ENCODE peak calls at places on chromosomes 1 and 21, in four cellular contexts. One of them, this sample, is unnamed.

GRCh38 chr1:34009340-34009975 is 145.6 kb downstream of the HMGB4 start:
- DNase-seq in left ventricle myocardium inferior: no peak
- DNase-seq in CD14-positive monocyte: no peak
- DNase-seq in heart right ventricle: no peak
- DNase-seq in this sample: no peak

GRCh38 chr1:232868793-232869491 is 63.7 kb downstream of the MAP10 start:
- DNase-seq in CD14-positive monocyte: no peak
- DNase-seq in heart right ventricle: no peak
- DNase-seq in left ventricle myocardium inferior: no peak
- DNase-seq in this sample: peak

GRCh38 chr21:43305811-43306311 is 121.1 kb downstream of the SIK1 start:
- DNase-seq in heart right ventricle: no peak
- DNase-seq in CD14-positive monocyte: no peak
- DNase-seq in left ventricle myocardium inferior: peak
- DNase-seq in this sample: no peak

GRCh38 chr21:36747815-36748381 is 49.0 kb downstream of the SIM2 start:
- DNase-seq in left ventricle myocardium inferior: peak
- DNase-seq in CD14-positive monocyte: no peak
- DNase-seq in heart right ventricle: peak
- DNase-seq in this sample: peak

GRCh38 chr1:8147922-8148321 is 121.8 kb upstream of the ERRFI1 start:
- DNase-seq in heart right ventricle: no peak
- DNase-seq in left ventricle myocardium inferior: no peak
- DNase-seq in CD14-positive monocyte: no peak
- DNase-seq in this sample: no peak

GRCh38 chr21:36175771-36176565 is 19.3 kb downstream of the DOP1B start:
- DNase-seq in left ventricle myocardium inferior: no peak
- DNase-seq in CD14-positive monocyte: no peak
- DNase-seq in heart right ventricle: no peak
- DNase-seq in this sample: no peak

GRCh38 chr21:10273196-10273595 is 248.2 kb upstream of the TPTE start:
- DNase-seq in CD14-positive monocyte: no peak
- DNase-seq in left ventricle myocardium inferior: no peak
- DNase-seq in heart right ventricle: no peak
- DNase-seq in this sample: no peak

GRCh38 chr1:20426923-20427322 is 59.1 kb downstream of the CAMK2N1 start:
- DNase-seq in heart right ventricle: no peak
- DNase-seq in left ventricle myocardium inferior: no peak
- DNase-seq in CD14-positive monocyte: no peak
- DNase-seq in this sample: peak

GRCh38 chr1:242524571-242525359 is at the start of gene PLD5:
- DNase-seq in left ventricle myocardium inferior: no peak
- DNase-seq in heart right ventricle: no peak
- DNase-seq in CD14-positive monocyte: no peak
- DNase-seq in this sample: no peak

GRCh38 chr1:38991638-38992449 is 768 bp downstream of the AKIRIN1 start:
- DNase-seq in heart right ventricle: peak
- DNase-seq in CD14-positive monocyte: peak
- DNase-seq in left ventricle myocardium inferior: peak
- DNase-seq in this sample: peak

GRCh38 chr1:204711947-204712701 is 26.6 kb upstream of the LRRN2 start:
- DNase-seq in heart right ventricle: peak
- DNase-seq in CD14-positive monocyte: no peak
- DNase-seq in left ventricle myocardium inferior: peak
- DNase-seq in this sample: no peak

GRCh38 chr21:39315603-39316002 is 2.2 kb upstream of the BRWD1 start:
- DNase-seq in heart right ventricle: no peak
- DNase-seq in CD14-positive monocyte: no peak
- DNase-seq in left ventricle myocardium inferior: no peak
- DNase-seq in this sample: no peak

GRCh38 chr1:108703939-108704338 is 8.8 kb upstream of the FNDC7 start:
- DNase-seq in heart right ventricle: no peak
- DNase-seq in CD14-positive monocyte: no peak
- DNase-seq in left ventricle myocardium inferior: no peak
- DNase-seq in this sample: no peak

GRCh38 chr21:35011681-35012080 is 37.4 kb downstream of the RUNX1 start:
- DNase-seq in heart right ventricle: no peak
- DNase-seq in left ventricle myocardium inferior: no peak
- DNase-seq in CD14-positive monocyte: no peak
- DNase-seq in this sample: peak

GRCh38 chr1:231236131-231236571 is 4.9 kb upstream of the GNPAT start:
- DNase-seq in CD14-positive monocyte: no peak
- DNase-seq in left ventricle myocardium inferior: no peak
- DNase-seq in heart right ventricle: no peak
- DNase-seq in this sample: no peak

GRCh38 chr1:164765993-164766720 is 207.2 kb downstream of the PBX1 start:
- DNase-seq in CD14-positive monocyte: no peak
- DNase-seq in left ventricle myocardium inferior: no peak
- DNase-seq in heart right ventricle: no peak
- DNase-seq in this sample: no peak

GRCh38 chr1:203926025-203926540 is 64.7 kb downstream of the SNRPE start:
- DNase-seq in left ventricle myocardium inferior: no peak
- DNase-seq in heart right ventricle: no peak
- DNase-seq in CD14-positive monocyte: no peak
- DNase-seq in this sample: peak

GRCh38 chr1:111880866-111881837 is 108.3 kb downstream of the KCND3 start:
- DNase-seq in left ventricle myocardium inferior: peak
- DNase-seq in heart right ventricle: peak
- DNase-seq in CD14-positive monocyte: no peak
- DNase-seq in this sample: no peak

GRCh38 chr21:45972716-45973474 is 8.7 kb upstream of the COL6A1 start:
- DNase-seq in heart right ventricle: peak
- DNase-seq in left ventricle myocardium inferior: peak
- DNase-seq in CD14-positive monocyte: no peak
- DNase-seq in this sample: no peak

GRCh38 chr1:209430821-209431259 is 152.7 kb upstream of the CAMK1G start:
- DNase-seq in left ventricle myocardium inferior: no peak
- DNase-seq in heart right ventricle: no peak
- DNase-seq in CD14-positive monocyte: no peak
- DNase-seq in this sample: no peak

GRCh38 chr1:2360588-2361364 is 30.6 kb downstream of the MORN1 start:
- DNase-seq in left ventricle myocardium inferior: peak
- DNase-seq in CD14-positive monocyte: peak
- DNase-seq in heart right ventricle: no peak
- DNase-seq in this sample: no peak

GRCh38 chr1:106536741-106537140 is 519.7 kb upstream of the PRMT6 start:
- DNase-seq in left ventricle myocardium inferior: no peak
- DNase-seq in CD14-positive monocyte: no peak
- DNase-seq in heart right ventricle: no peak
- DNase-seq in this sample: no peak

GRCh38 chr1:30763654-30764248 is 6.2 kb upstream of the LAPTM5 start:
- DNase-seq in CD14-positive monocyte: no peak
- DNase-seq in heart right ventricle: no peak
- DNase-seq in left ventricle myocardium inferior: no peak
- DNase-seq in this sample: no peak

GRCh38 chr1:186930248-186930647 is 101.5 kb downstream of the PLA2G4A start:
- DNase-seq in left ventricle myocardium inferior: no peak
- DNase-seq in heart right ventricle: no peak
- DNase-seq in CD14-positive monocyte: no peak
- DNase-seq in this sample: no peak

GRCh38 chr1:116817582-116818064 is 63.4 kb downstream of the CD2 start:
- DNase-seq in heart right ventricle: no peak
- DNase-seq in CD14-positive monocyte: no peak
- DNase-seq in left ventricle myocardium inferior: no peak
- DNase-seq in this sample: peak

GRCh38 chr1:167492509-167492910 is 25.8 kb downstream of the CD247 start:
- DNase-seq in CD14-positive monocyte: no peak
- DNase-seq in heart right ventricle: no peak
- DNase-seq in left ventricle myocardium inferior: no peak
- DNase-seq in this sample: no peak

GRCh38 chr1:7384679-7385078 is 386.4 kb upstream of the VAMP3 start:
- DNase-seq in CD14-positive monocyte: no peak
- DNase-seq in heart right ventricle: no peak
- DNase-seq in left ventricle myocardium inferior: peak
- DNase-seq in this sample: no peak

GRCh38 chr1:214439352-214440119 is 111.9 kb downstream of the PTPN14 start:
- DNase-seq in left ventricle myocardium inferior: no peak
- DNase-seq in CD14-positive monocyte: no peak
- DNase-seq in heart right ventricle: no peak
- DNase-seq in this sample: peak

GRCh38 chr21:25752389-25752788 is 17.6 kb downstream of the GABPA start:
- DNase-seq in heart right ventricle: no peak
- DNase-seq in left ventricle myocardium inferior: no peak
- DNase-seq in CD14-positive monocyte: no peak
- DNase-seq in this sample: no peak

GRCh38 chr1:43238104-43238503 is 31.7 kb upstream of the TMEM125 start:
- DNase-seq in heart right ventricle: peak
- DNase-seq in CD14-positive monocyte: no peak
- DNase-seq in left ventricle myocardium inferior: peak
- DNase-seq in this sample: peak

GRCh38 chr1:113282897-113283285 is 107.4 kb upstream of the MAGI3 start:
- DNase-seq in CD14-positive monocyte: no peak
- DNase-seq in heart right ventricle: no peak
- DNase-seq in left ventricle myocardium inferior: no peak
- DNase-seq in this sample: no peak

GRCh38 chr1:199688133-199688676 is 339.3 kb upstream of the NR5A2 start:
- DNase-seq in left ventricle myocardium inferior: no peak
- DNase-seq in heart right ventricle: no peak
- DNase-seq in CD14-positive monocyte: no peak
- DNase-seq in this sample: no peak

GRCh38 chr1:187985145-187985896 is 1156.6 kb downstream of the PLA2G4A start:
- DNase-seq in CD14-positive monocyte: no peak
- DNase-seq in left ventricle myocardium inferior: no peak
- DNase-seq in heart right ventricle: no peak
- DNase-seq in this sample: no peak

GRCh38 chr1:192489748-192490147 is 85.8 kb upstream of the RGS1 start:
- DNase-seq in left ventricle myocardium inferior: peak
- DNase-seq in heart right ventricle: peak
- DNase-seq in CD14-positive monocyte: peak
- DNase-seq in this sample: peak

GRCh38 chr1:200917291-200917817 is 22.7 kb downstream of the INAVA start:
- DNase-seq in heart right ventricle: peak
- DNase-seq in left ventricle myocardium inferior: peak
- DNase-seq in CD14-positive monocyte: no peak
- DNase-seq in this sample: no peak

GRCh38 chr1:29540801-29541357 is 304.6 kb downstream of the PTPRU start:
- DNase-seq in CD14-positive monocyte: no peak
- DNase-seq in heart right ventricle: no peak
- DNase-seq in left ventricle myocardium inferior: no peak
- DNase-seq in this sample: no peak

GRCh38 chr1:156625436-156626078 is 6.3 kb downstream of the HAPLN2 start:
- DNase-seq in left ventricle myocardium inferior: peak
- DNase-seq in CD14-positive monocyte: no peak
- DNase-seq in heart right ventricle: peak
- DNase-seq in this sample: peak

DNA sequence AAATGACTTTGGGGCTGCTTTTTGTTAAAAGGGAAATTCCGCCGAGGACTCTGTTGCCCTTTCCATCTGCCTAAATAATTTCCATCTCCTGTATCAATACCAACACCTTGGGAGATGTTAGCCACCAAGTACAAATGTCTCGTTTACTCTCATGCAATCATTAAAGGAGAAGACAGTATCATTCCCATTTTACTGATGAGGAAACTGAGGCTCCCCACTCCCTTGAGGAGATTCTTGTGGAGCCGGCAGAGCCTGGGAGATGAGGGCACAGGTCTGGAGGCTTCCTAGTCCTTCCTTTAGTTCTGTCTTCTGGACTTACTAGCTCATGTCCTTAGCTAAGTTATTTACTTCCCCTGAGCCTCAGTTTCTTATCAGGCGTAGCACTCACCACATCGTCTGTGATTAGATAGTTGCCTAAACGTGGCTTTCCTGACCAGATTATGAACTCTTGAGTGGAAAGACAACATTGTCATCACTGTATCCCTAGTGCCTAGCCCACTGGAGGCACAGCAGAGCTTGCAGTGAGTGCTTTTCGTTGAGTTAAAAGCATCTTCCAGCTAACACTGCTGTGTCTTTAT is 81.6 kb downstream of the ADSS2 start:
- DNase-seq in left ventricle myocardium inferior: no peak
- DNase-seq in CD14-positive monocyte: no peak
- DNase-seq in heart right ventricle: no peak
- DNase-seq in this sample: no peak
- TF ChIP-seq CTCF in left ventricle myocardium inferior: no peak
- TF ChIP-seq CTCF in CD14-positive monocyte: no peak
- TF ChIP-seq CTCF in heart right ventricle: no peak
- TF ChIP-seq CTCF in this sample: no peak

GRCh38 chr1:27523666-27524020 is 33.7 kb upstream of the WASF2 start:
- DNase-seq in heart right ventricle: no peak
- DNase-seq in CD14-positive monocyte: no peak
- DNase-seq in left ventricle myocardium inferior: no peak
- DNase-seq in this sample: no peak
- TF ChIP-seq CTCF in heart right ventricle: no peak
- TF ChIP-seq CTCF in CD14-positive monocyte: no peak
- TF ChIP-seq CTCF in left ventricle myocardium inferior: no peak
- TF ChIP-seq CTCF in this sample: no peak

DNA sequence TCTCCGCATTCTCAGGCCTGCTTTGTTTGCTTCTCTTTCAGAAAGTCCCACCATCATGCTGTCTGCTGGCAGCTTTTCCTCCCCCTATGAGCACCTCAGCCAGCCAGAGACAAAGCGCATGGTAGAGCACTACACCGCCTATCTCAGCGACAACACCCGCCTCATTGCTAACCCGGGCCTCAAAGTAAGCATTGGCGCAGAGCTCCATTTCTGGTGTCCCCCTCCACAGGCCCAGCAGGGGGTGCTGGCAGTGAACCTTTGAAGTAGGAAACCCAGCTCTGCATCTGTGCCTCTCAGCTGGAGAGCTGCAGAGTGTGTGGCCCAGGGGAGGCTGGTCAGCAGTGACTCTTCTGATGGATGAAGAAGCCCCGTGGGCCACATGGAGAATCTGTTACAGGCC is 81.2 kb upstream of the RAVER2 start:
- DNase-seq in heart right ventricle: no peak
- DNase-seq in left ventricle myocardium inferior: no peak
- DNase-seq in CD14-positive monocyte: no peak
- DNase-seq in this sample: peak
- TF ChIP-seq CTCF in heart right ventricle: peak
- TF ChIP-seq CTCF in left ventricle myocardium inferior: peak
- TF ChIP-seq CTCF in CD14-positive monocyte: no peak
- TF ChIP-seq CTCF in this sample: peak

GRCh38 chr1:55375617-55376258 is 160.6 kb upstream of the USP24 start:
- DNase-seq in heart right ventricle: peak
- DNase-seq in left ventricle myocardium inferior: no peak
- DNase-seq in CD14-positive monocyte: no peak
- DNase-seq in this sample: peak
- TF ChIP-seq CTCF in heart right ventricle: peak
- TF ChIP-seq CTCF in left ventricle myocardium inferior: peak
- TF ChIP-seq CTCF in CD14-positive monocyte: peak
- TF ChIP-seq CTCF in this sample: peak